ENCODE peak calls at places on chromosomes 4 and X, in five cellular contexts. B is stimulated activated CD4-positive, alpha-beta T cell treated with anti-CD3 and anti-CD28 coated beads, TNF-alpha, amount 100 ng/mL, for 24 hours; U is EL; S is effector memory CD8-positive, alpha-beta T cell; W is lung. A is an unnamed sample.

GRCh38 chr4:37890501-37891220 is at the start of gene TBC1D1:
- DNase-seq in B (peak; percentile 42), S (no peak), U (peak; percentile 41), W (peak; percentile 64), A (peak; percentile 30)

GRCh38 chrX:123779908-123780396 is 47.1 kb upstream of the THOC2 start:
- DNase-seq in W (no peak), B (no peak), S (no peak), U (no peak), A (no peak)

GRCh38 chr4:163694385-163694784 is 199.9 kb downstream of the TMA16 start:
- DNase-seq in U (peak; percentile 91), B (no peak), W (no peak), S (no peak), A (no peak)

GRCh38 chr4:3706111-3706511 is 60.1 kb upstream of the ADRA2C start:
- DNase-seq in B (no peak), U (no peak), S (no peak), W (no peak), A (no peak)

GRCh38 chr4:42331914-42332368 is 65.3 kb upstream of the SHISA3 start:
- DNase-seq in W (no peak), U (peak; percentile 1), S (no peak), B (no peak), A (no peak)

GRCh38 chr4:137300776-137301175 is 231.5 kb downstream of the PCDH18 start:
- DNase-seq in U (peak; percentile 23), B (no peak), S (no peak), W (no peak), A (no peak)

GRCh38 chr4:47752214-47752613 is 85.7 kb downstream of the CORIN start:
- DNase-seq in U (no peak), B (no peak), W (no peak), S (no peak), A (no peak)

GRCh38 chrX:103878466-103879151 is 46.6 kb upstream of the RAB9B start:
- DNase-seq in S (no peak), W (no peak), B (no peak), U (peak; percentile 86), A (no peak)

GRCh38 chr4:41575665-41576064 is 37.7 kb downstream of the LIMCH1 start:
- DNase-seq in S (no peak), B (no peak), W (no peak), U (peak; percentile 10), A (no peak)

GRCh38 chr4:77308843-77309242 is 151.8 kb downstream of the CCNG2 start:
- DNase-seq in B (no peak), W (no peak), U (peak; percentile 17), S (no peak), A (no peak)

GRCh38 chrX:133229361-133229760 is 11.2 kb upstream of the TFDP3 start:
- DNase-seq in B (no peak), U (no peak), S (no peak), W (no peak), A (no peak)

GRCh38 chr4:7238300-7238960 is 46.1 kb downstream of the SORCS2 start:
- DNase-seq in B (no peak), U (no peak), W (no peak), S (no peak), A (no peak)

GRCh38 chr4:48924416-48924815 is 17.8 kb upstream of the OCIAD2 start:
- DNase-seq in S (no peak), W (no peak), U (no peak), B (no peak), A (no peak)

A was measured in activated CD8-positive, alpha-beta memory T cell treated with anti-CD3 and anti-CD28 coated beads for 48 hours.